ENCODE peak calls at places on chromosome 2, in four cellular contexts. Y, D, W and I are unnamed samples.

GRCh38 chr2:25620711-25621110 is 52.7 kb downstream of the DTNB start:
- DNase-seq in Y (no peak), D (no peak), W (no peak), I (no peak)

GRCh38 chr2:9720352-9721093 is 89.7 kb upstream of the YWHAQ start:
- DNase-seq in Y (peak), D (no peak), W (no peak), I (no peak)

GRCh38 chr2:112644155-112644932 is 1.4 kb upstream of the SLC20A1 start:
- DNase-seq in Y (no peak), D (no peak), W (no peak), I (no peak)

GRCh38 chr2:140814141-140814540 is 1316.7 kb downstream of the LRP1B start:
- DNase-seq in Y (no peak), D (no peak), W (no peak), I (no peak)

GRCh38 chr2:97210336-97210735 is 97.4 kb downstream of the ANKRD36 start:
- DNase-seq in Y (no peak), D (no peak), W (no peak), I (no peak)

GRCh38 chr2:151669585-151670081 is 64.6 kb downstream of the NEB start:
- DNase-seq in Y (no peak), D (no peak), W (no peak), I (no peak)

GRCh38 chr2:151306621-151307020 is 17.2 kb upstream of the NMI start:
- DNase-seq in Y (no peak), D (peak), W (no peak), I (no peak)

GRCh38 chr2:150487537-150488429 is at the start of gene RND3:
- DNase-seq in Y (peak), D (peak), W (peak), I (peak)

GRCh38 chr2:122704109-122704563 is 948.7 kb downstream of the TSN start:
- DNase-seq in Y (peak), D (no peak), W (peak), I (no peak)

GRCh38 chr2:64263315-64263714 is 119.1 kb upstream of the PELI1 start:
- DNase-seq in Y (no peak), D (peak), W (no peak), I (no peak)

GRCh38 chr2:130759906-130760753 is 4.8 kb downstream of the AMER3 start:
- DNase-seq in Y (no peak), D (peak), W (no peak), I (no peak)

GRCh38 chr2:200259577-200259957 is 46.9 kb upstream of the SPATS2L start:
- DNase-seq in Y (no peak), D (no peak), W (no peak), I (no peak)

GRCh38 chr2:241636983-241637232 is at the start of gene THAP4:
- DNase-seq in Y (no peak), D (no peak), W (peak), I (no peak)

GRCh38 chr2:56184500-56184996 is 758 bp downstream of the CCDC85A start:
- DNase-seq in Y (peak), D (no peak), W (no peak), I (peak)

GRCh38 chr2:178469219-178469849 is 9.1 kb downstream of the FKBP7 start:
- DNase-seq in Y (no peak), D (no peak), W (no peak), I (no peak)

GRCh38 chr2:110659248-110659647 is 18.6 kb downstream of the BUB1 start:
- DNase-seq in Y (no peak), D (no peak), W (no peak), I (no peak)

GRCh38 chr2:18094277-18094676 is 215.8 kb downstream of the KCNS3 start:
- DNase-seq in Y (no peak), D (no peak), W (no peak), I (no peak)

GRCh38 chr2:158337018-158337417 is 119.5 kb downstream of the CCDC148 start:
- DNase-seq in Y (no peak), D (no peak), W (no peak), I (no peak)

GRCh38 chr2:84427235-84428138 is 31.6 kb downstream of the SUCLG1 start:
- DNase-seq in Y (no peak), D (peak), W (no peak), I (no peak)

GRCh38 chr2:210553371-210553770 is 3.0 kb upstream of the CPS1 start:
- DNase-seq in Y (no peak), D (no peak), W (no peak), I (no peak)

GRCh38 chr2:54773838-54774237 is 50.4 kb downstream of the EML6 start:
- DNase-seq in Y (no peak), D (peak), W (no peak), I (peak)

GRCh38 chr2:32357545-32358482 is 991 bp downstream of the BIRC6 start:
- DNase-seq in Y (peak), D (peak), W (peak), I (peak)

GRCh38 chr2:109582928-109583895 is 30.6 kb downstream of the SEPTIN10 start:
- DNase-seq in Y (peak), D (peak), W (no peak), I (no peak)

GRCh38 chr2:241810304-241811208 is 1.6 kb downstream of the NEU4 start:
- DNase-seq in Y (no peak), D (no peak), W (peak), I (peak)

GRCh38 chr2:24721470-24721869 is 71.7 kb downstream of the PTRHD1 start:
- DNase-seq in Y (peak), D (peak), W (no peak), I (no peak)

GRCh38 chr2:14804912-14805311 is 172.4 kb downstream of the LRATD1 start:
- DNase-seq in Y (no peak), D (no peak), W (no peak), I (no peak)

GRCh38 chr2:3536682-3537632 is 17.6 kb upstream of the ADI1 start:
- DNase-seq in Y (peak), D (peak), W (no peak), I (peak)

GRCh38 chr2:28296243-28296642 is 96.4 kb upstream of the FOSL2 start:
- DNase-seq in Y (no peak), D (peak), W (no peak), I (no peak)

GRCh38 chr2:132415256-132416079 is 1.1 kb upstream of the GPR39 start:
- DNase-seq in Y (no peak), D (peak), W (no peak), I (no peak)

GRCh38 chr2:216426938-216427337 is 14.7 kb downstream of the SMARCAL1 start:
- DNase-seq in Y (no peak), D (peak), W (no peak), I (no peak)

GRCh38 chr2:74587664-74588277 is 33.3 kb downstream of the DOK1 start:
- DNase-seq in Y (peak), D (peak), W (peak), I (peak)

GRCh38 chr2:88903744-88904353 is 212.4 kb downstream of the RPIA start:
- DNase-seq in Y (peak), D (peak), W (no peak), I (no peak)

GRCh38 chr2:7658486-7658885 is 741.3 kb downstream of the RNF144A start:
- DNase-seq in Y (no peak), D (no peak), W (no peak), I (no peak)

GRCh38 chr2:51103205-51103604 is 71.3 kb upstream of the NRXN1 start:
- DNase-seq in Y (no peak), D (no peak), W (no peak), I (peak)

DNA sequence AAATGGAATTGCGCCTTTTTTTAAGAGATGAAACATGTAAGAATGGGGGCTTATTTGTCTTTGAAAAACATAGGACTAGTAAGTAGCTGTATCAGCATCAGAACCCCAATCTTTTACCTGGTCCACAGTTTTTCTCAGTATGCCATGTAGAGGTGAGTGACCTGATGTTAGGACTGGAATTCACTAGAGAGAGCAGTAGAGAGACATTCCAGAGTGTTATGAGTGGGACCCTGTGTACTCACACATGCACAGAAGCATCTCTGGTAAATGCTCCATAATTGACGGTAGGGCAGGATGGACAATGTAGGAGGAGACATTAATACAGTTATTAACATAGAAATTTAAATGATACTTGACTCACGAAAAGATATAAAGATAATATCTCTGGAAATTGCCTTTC is 1.4 kb upstream of the GALNT13 start:
- DNase-seq in Y (no peak), D (peak), W (no peak), I (no peak)
- TF ChIP-seq CTCF in Y (no peak), D (peak), W (no peak), I (peak)

GRCh38 chr2:175135177-175135576 is 32.8 kb downstream of the ATF2 start:
- DNase-seq in Y (no peak), D (no peak), W (no peak), I (no peak)
- TF ChIP-seq CTCF in Y (no peak), D (no peak), W (no peak), I (peak)

GRCh38 chr2:240558229-240558885 is 569 bp upstream of the ANKMY1 start:
- DNase-seq in Y (no peak), D (no peak), W (no peak), I (peak)

GRCh38 chr2:240561325-240561971 is 1.3 kb downstream of the DUSP28 start:
- DNase-seq in Y (peak), D (peak), W (no peak), I (no peak)

GRCh38 chr2:240560084-240560479 is at the start of gene DUSP28:
- DNase-seq in Y (peak), D (peak), W (peak), I (peak)

GRCh38 chr2:240559271-240559670 is 886 bp upstream of the DUSP28 start:
- DNase-seq in Y (no peak), D (peak), W (no peak), I (peak)

GRCh38 chr2:240560480-240561324 is 545 bp downstream of the DUSP28 start:
- DNase-seq in Y (peak), D (peak), W (peak), I (peak)
- TF ChIP-seq CTCF in Y (no peak), D (peak), W (no peak), I (peak)

GRCh38 chr2:100208375-100208774 is 66.0 kb upstream of the AFF3 start:
- DNase-seq in Y (no peak), D (no peak), W (no peak), I (no peak)
- TF ChIP-seq CTCF in Y (no peak), D (no peak), W (no peak), I (no peak)

GRCh38 chr2:52710810-52711618 is 1056.6 kb upstream of the CHAC2 start:
- DNase-seq in Y (no peak), D (no peak), W (no peak), I (no peak)
- TF ChIP-seq CTCF in Y (no peak), D (no peak), W (no peak), I (no peak)

GRCh38 chr2:53768233-53768542 is 584 bp downstream of the CHAC2 start:
- DNase-seq in Y (peak), D (peak), W (peak), I (peak)

GRCh38 chr2:53769318-53769945 is 1.8 kb downstream of the CHAC2 start:
- DNase-seq in Y (no peak), D (no peak), W (no peak), I (no peak)

GRCh38 chr2:53770264-53770663 is 2.7 kb downstream of the CHAC2 start:
- DNase-seq in Y (no peak), D (no peak), W (no peak), I (no peak)

GRCh38 chr2:53765749-53766148 is 1.9 kb upstream of the CHAC2 start:
- DNase-seq in Y (no peak), D (no peak), W (no peak), I (no peak)

DNA sequence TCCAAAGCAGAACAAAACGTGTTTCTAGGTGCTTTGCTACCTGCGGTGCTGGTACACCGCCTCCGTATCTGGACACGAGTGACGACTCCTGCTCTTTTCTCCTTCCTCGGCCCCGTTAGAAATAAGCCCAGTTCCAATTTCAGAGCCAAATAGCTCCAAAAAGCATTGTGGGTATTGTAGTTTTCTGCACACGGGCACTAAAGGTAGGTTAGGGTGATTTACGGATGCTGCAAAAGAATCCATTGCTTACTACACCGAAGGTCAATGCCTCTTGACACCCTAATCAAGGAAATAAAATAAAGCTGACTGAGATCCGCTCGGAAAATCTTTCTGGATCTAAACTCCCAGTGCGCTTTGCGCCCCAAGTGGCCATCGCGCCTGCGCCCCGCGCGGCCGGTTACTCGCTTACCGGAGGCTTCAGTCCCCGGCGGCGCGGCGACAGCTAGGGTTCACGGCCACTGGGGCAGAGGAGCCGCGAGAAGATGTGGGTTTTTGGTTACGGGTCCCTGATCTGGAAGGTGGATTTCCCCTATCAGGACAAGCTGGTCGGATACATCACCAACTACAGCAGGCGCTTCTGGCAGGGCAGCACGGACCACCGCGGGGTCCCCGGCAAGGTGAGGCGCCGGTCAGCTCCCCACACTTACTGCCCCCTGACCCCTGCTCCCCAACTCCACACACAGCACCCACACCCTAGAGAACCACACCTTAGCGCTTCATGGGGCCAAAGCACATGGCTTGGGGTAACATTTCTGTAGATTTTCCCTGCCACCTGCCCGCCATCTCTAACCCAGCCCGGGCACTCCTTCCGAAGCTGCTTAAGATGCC is at the start of gene CHAC2:
- DNase-seq in Y (peak), D (peak), W (peak), I (peak)
- TF ChIP-seq CTCF in Y (peak), D (peak), W (no peak), I (peak)